ENCODE peak calls at places on chromosome 20, in ten cellular contexts. One of them, this sample, is unnamed.

GRCh38 chr20:14817121-14817520 is 479.7 kb upstream of the FLRT3 start:
- DNase-seq in cardiac fibroblast: no peak
- DNase-seq in GM12878: no peak
- DNase-seq in epithelial cell of esophagus: no peak
- DNase-seq in effector memory CD4-positive, alpha-beta T cell: no peak
- DNase-seq in pancreas: no peak
- DNase-seq in IMR-90: no peak
- DNase-seq in GM23248: no peak
- DNase-seq in SJCRH30: peak
- DNase-seq in brain microvascular endothelial cell: no peak
- DNase-seq in this sample: no peak

GRCh38 chr20:51688600-51688999 is 79.6 kb downstream of the ATP9A start:
- DNase-seq in cardiac fibroblast: no peak
- DNase-seq in GM12878: no peak
- DNase-seq in epithelial cell of esophagus: no peak
- DNase-seq in effector memory CD4-positive, alpha-beta T cell: no peak
- DNase-seq in pancreas: no peak
- DNase-seq in IMR-90: no peak
- DNase-seq in GM23248: no peak
- DNase-seq in SJCRH30: no peak
- DNase-seq in brain microvascular endothelial cell: no peak
- DNase-seq in this sample: no peak

GRCh38 chr20:57316795-57317201 is 12.8 kb upstream of the SPO11 start:
- DNase-seq in cardiac fibroblast: no peak
- DNase-seq in GM12878: no peak
- DNase-seq in epithelial cell of esophagus: no peak
- DNase-seq in effector memory CD4-positive, alpha-beta T cell: no peak
- DNase-seq in pancreas: no peak
- DNase-seq in IMR-90: no peak
- DNase-seq in GM23248: no peak
- DNase-seq in SJCRH30: no peak
- DNase-seq in brain microvascular endothelial cell: no peak
- DNase-seq in this sample: no peak

GRCh38 chr20:51500311-51500710 is 42.2 kb downstream of the NFATC2 start:
- DNase-seq in cardiac fibroblast: no peak
- DNase-seq in GM12878: peak
- DNase-seq in epithelial cell of esophagus: peak
- DNase-seq in effector memory CD4-positive, alpha-beta T cell: peak
- DNase-seq in pancreas: no peak
- DNase-seq in IMR-90: no peak
- DNase-seq in GM23248: peak
- DNase-seq in SJCRH30: no peak
- DNase-seq in brain microvascular endothelial cell: no peak
- DNase-seq in this sample: no peak

GRCh38 chr20:23245553-23246128 is 105.0 kb upstream of the NXT1 start:
- DNase-seq in cardiac fibroblast: peak
- DNase-seq in GM12878: peak
- DNase-seq in epithelial cell of esophagus: peak
- DNase-seq in effector memory CD4-positive, alpha-beta T cell: no peak
- DNase-seq in pancreas: no peak
- DNase-seq in IMR-90: peak
- DNase-seq in GM23248: no peak
- DNase-seq in SJCRH30: peak
- DNase-seq in brain microvascular endothelial cell: no peak
- DNase-seq in this sample: no peak

GRCh38 chr20:38073307-38074010 is 39.9 kb downstream of the RPRD1B start:
- DNase-seq in cardiac fibroblast: peak
- DNase-seq in GM12878: no peak
- DNase-seq in epithelial cell of esophagus: peak
- DNase-seq in effector memory CD4-positive, alpha-beta T cell: no peak
- DNase-seq in pancreas: no peak
- DNase-seq in IMR-90: peak
- DNase-seq in GM23248: peak
- DNase-seq in SJCRH30: peak
- DNase-seq in brain microvascular endothelial cell: peak
- DNase-seq in this sample: peak

GRCh38 chr20:59561228-59561605 is 43.1 kb upstream of the PHACTR3 start:
- DNase-seq in cardiac fibroblast: no peak
- DNase-seq in GM12878: no peak
- DNase-seq in epithelial cell of esophagus: peak
- DNase-seq in effector memory CD4-positive, alpha-beta T cell: no peak
- DNase-seq in pancreas: no peak
- DNase-seq in IMR-90: no peak
- DNase-seq in GM23248: no peak
- DNase-seq in SJCRH30: no peak
- DNase-seq in brain microvascular endothelial cell: no peak
- DNase-seq in this sample: no peak

GRCh38 chr20:10790013-10790412 is 116.2 kb upstream of the JAG1 start:
- DNase-seq in cardiac fibroblast: no peak
- DNase-seq in GM12878: no peak
- DNase-seq in epithelial cell of esophagus: peak
- DNase-seq in effector memory CD4-positive, alpha-beta T cell: no peak
- DNase-seq in pancreas: no peak
- DNase-seq in IMR-90: no peak
- DNase-seq in GM23248: no peak
- DNase-seq in SJCRH30: no peak
- DNase-seq in brain microvascular endothelial cell: no peak
- DNase-seq in this sample: no peak

GRCh38 chr20:6295026-6295425 is 172.2 kb upstream of the FERMT1 start:
- DNase-seq in cardiac fibroblast: no peak
- DNase-seq in GM12878: no peak
- DNase-seq in epithelial cell of esophagus: no peak
- DNase-seq in effector memory CD4-positive, alpha-beta T cell: no peak
- DNase-seq in pancreas: no peak
- DNase-seq in IMR-90: no peak
- DNase-seq in GM23248: no peak
- DNase-seq in SJCRH30: no peak
- DNase-seq in brain microvascular endothelial cell: no peak
- DNase-seq in this sample: no peak

GRCh38 chr20:3748073-3748472 is 15.6 kb downstream of the HSPA12B start:
- DNase-seq in cardiac fibroblast: no peak
- DNase-seq in GM12878: no peak
- DNase-seq in epithelial cell of esophagus: no peak
- DNase-seq in effector memory CD4-positive, alpha-beta T cell: no peak
- DNase-seq in pancreas: peak
- DNase-seq in IMR-90: no peak
- DNase-seq in GM23248: no peak
- DNase-seq in SJCRH30: no peak
- DNase-seq in brain microvascular endothelial cell: no peak
- DNase-seq in this sample: no peak

GRCh38 chr20:37567331-37567665 is 39.6 kb upstream of the BLCAP start:
- DNase-seq in cardiac fibroblast: no peak
- DNase-seq in GM12878: no peak
- DNase-seq in epithelial cell of esophagus: no peak
- DNase-seq in effector memory CD4-positive, alpha-beta T cell: no peak
- DNase-seq in pancreas: no peak
- DNase-seq in IMR-90: no peak
- DNase-seq in GM23248: no peak
- DNase-seq in SJCRH30: peak
- DNase-seq in brain microvascular endothelial cell: no peak
- DNase-seq in this sample: no peak

GRCh38 chr20:49344975-49345374 is 67.1 kb upstream of the ZNFX1 start:
- DNase-seq in cardiac fibroblast: peak
- DNase-seq in GM12878: no peak
- DNase-seq in epithelial cell of esophagus: peak
- DNase-seq in effector memory CD4-positive, alpha-beta T cell: no peak
- DNase-seq in pancreas: no peak
- DNase-seq in IMR-90: peak
- DNase-seq in GM23248: peak
- DNase-seq in SJCRH30: peak
- DNase-seq in brain microvascular endothelial cell: peak
- DNase-seq in this sample: peak

GRCh38 chr20:63103402-63104311 is 96.9 kb upstream of the BHLHE23 start:
- DNase-seq in cardiac fibroblast: peak
- DNase-seq in GM12878: no peak
- DNase-seq in epithelial cell of esophagus: no peak
- DNase-seq in effector memory CD4-positive, alpha-beta T cell: peak
- DNase-seq in pancreas: peak
- DNase-seq in IMR-90: peak
- DNase-seq in GM23248: peak
- DNase-seq in SJCRH30: peak
- DNase-seq in brain microvascular endothelial cell: no peak
- DNase-seq in this sample: peak

GRCh38 chr20:48052492-48052870 is 267.2 kb upstream of the SULF2 start:
- DNase-seq in cardiac fibroblast: no peak
- DNase-seq in GM12878: no peak
- DNase-seq in epithelial cell of esophagus: peak
- DNase-seq in effector memory CD4-positive, alpha-beta T cell: no peak
- DNase-seq in pancreas: no peak
- DNase-seq in IMR-90: no peak
- DNase-seq in GM23248: peak
- DNase-seq in SJCRH30: peak
- DNase-seq in brain microvascular endothelial cell: no peak
- DNase-seq in this sample: peak

GRCh38 chr20:59811681-59812171 is 121.7 kb downstream of the SYCP2 start:
- DNase-seq in cardiac fibroblast: no peak
- DNase-seq in GM12878: no peak
- DNase-seq in epithelial cell of esophagus: no peak
- DNase-seq in effector memory CD4-positive, alpha-beta T cell: no peak
- DNase-seq in pancreas: no peak
- DNase-seq in IMR-90: no peak
- DNase-seq in GM23248: no peak
- DNase-seq in SJCRH30: no peak
- DNase-seq in brain microvascular endothelial cell: no peak
- DNase-seq in this sample: no peak

DNA sequence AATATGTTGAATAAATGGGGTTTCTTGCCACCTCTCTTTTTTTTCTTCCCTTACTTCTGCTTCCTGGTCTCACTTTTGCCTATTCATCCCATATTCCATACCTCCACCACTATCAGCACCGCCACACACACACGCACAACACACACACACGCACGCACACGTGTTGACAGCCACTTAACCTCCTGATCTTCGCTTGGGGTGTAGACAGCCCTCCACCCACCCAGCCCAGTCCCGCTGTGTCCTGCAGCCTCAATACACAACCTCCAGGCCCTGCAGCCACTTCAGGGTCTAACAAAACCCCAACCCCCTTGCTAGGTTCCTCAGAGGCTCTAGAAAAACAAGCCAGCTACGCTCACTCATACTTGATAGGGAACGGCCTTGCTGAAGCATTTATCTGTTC is 72.3 kb downstream of the LINC00237 start:
- DNase-seq in cardiac fibroblast: no peak
- DNase-seq in GM12878: no peak
- DNase-seq in epithelial cell of esophagus: no peak
- DNase-seq in effector memory CD4-positive, alpha-beta T cell: no peak
- DNase-seq in pancreas: no peak
- DNase-seq in IMR-90: no peak
- DNase-seq in GM23248: no peak
- DNase-seq in SJCRH30: no peak
- DNase-seq in brain microvascular endothelial cell: no peak
- DNase-seq in this sample: no peak
- H3K4me3 ChIP-seq in cardiac fibroblast: no peak
- H3K4me3 ChIP-seq in GM12878: no peak
- H3K4me3 ChIP-seq in epithelial cell of esophagus: no peak
- H3K4me3 ChIP-seq in effector memory CD4-positive, alpha-beta T cell: no peak
- H3K4me3 ChIP-seq in pancreas: no peak
- H3K4me3 ChIP-seq in IMR-90: no peak
- H3K4me3 ChIP-seq in GM23248: no peak
- H3K4me3 ChIP-seq in SJCRH30: no peak
- H3K4me3 ChIP-seq in brain microvascular endothelial cell: no peak
- H3K4me3 ChIP-seq in this sample: no peak

DNA sequence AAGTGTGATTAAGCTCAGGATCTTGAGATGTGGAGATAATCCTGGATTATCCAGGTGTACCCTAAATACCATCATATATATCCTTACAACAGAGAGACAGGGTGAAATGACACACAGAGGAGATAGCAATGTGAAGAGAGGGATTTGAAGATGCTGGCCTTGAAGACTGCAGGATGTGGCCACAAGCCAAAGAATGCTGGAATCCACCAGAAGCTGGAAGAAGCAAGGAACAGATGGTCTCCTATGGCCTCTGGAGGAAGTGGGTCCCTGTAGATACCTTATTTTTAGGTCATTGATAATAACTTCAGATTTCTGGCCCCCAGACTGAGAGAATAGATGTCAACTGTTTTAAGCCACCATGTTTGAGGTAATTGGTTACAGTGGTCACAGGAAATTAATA is 95.0 kb downstream of the PAK5 start:
- DNase-seq in cardiac fibroblast: no peak
- DNase-seq in GM12878: no peak
- DNase-seq in epithelial cell of esophagus: no peak
- DNase-seq in effector memory CD4-positive, alpha-beta T cell: no peak
- DNase-seq in pancreas: no peak
- DNase-seq in IMR-90: no peak
- DNase-seq in GM23248: no peak
- DNase-seq in SJCRH30: no peak
- DNase-seq in brain microvascular endothelial cell: no peak
- DNase-seq in this sample: no peak
- H3K4me3 ChIP-seq in cardiac fibroblast: no peak
- H3K4me3 ChIP-seq in GM12878: no peak
- H3K4me3 ChIP-seq in epithelial cell of esophagus: no peak
- H3K4me3 ChIP-seq in effector memory CD4-positive, alpha-beta T cell: no peak
- H3K4me3 ChIP-seq in pancreas: no peak
- H3K4me3 ChIP-seq in IMR-90: no peak
- H3K4me3 ChIP-seq in GM23248: no peak
- H3K4me3 ChIP-seq in SJCRH30: no peak
- H3K4me3 ChIP-seq in brain microvascular endothelial cell: no peak
- H3K4me3 ChIP-seq in this sample: no peak

GRCh38 chr20:868279-868678 is 34.8 kb downstream of the FAM110A start:
- DNase-seq in cardiac fibroblast: no peak
- DNase-seq in GM12878: no peak
- DNase-seq in epithelial cell of esophagus: no peak
- DNase-seq in effector memory CD4-positive, alpha-beta T cell: no peak
- DNase-seq in pancreas: no peak
- DNase-seq in IMR-90: no peak
- DNase-seq in GM23248: no peak
- DNase-seq in SJCRH30: no peak
- DNase-seq in brain microvascular endothelial cell: no peak
- DNase-seq in this sample: no peak
- H3K4me3 ChIP-seq in cardiac fibroblast: no peak
- H3K4me3 ChIP-seq in GM12878: no peak
- H3K4me3 ChIP-seq in epithelial cell of esophagus: no peak
- H3K4me3 ChIP-seq in effector memory CD4-positive, alpha-beta T cell: no peak
- H3K4me3 ChIP-seq in pancreas: no peak
- H3K4me3 ChIP-seq in IMR-90: no peak
- H3K4me3 ChIP-seq in GM23248: no peak
- H3K4me3 ChIP-seq in SJCRH30: no peak
- H3K4me3 ChIP-seq in brain microvascular endothelial cell: no peak
- H3K4me3 ChIP-seq in this sample: no peak

DNA sequence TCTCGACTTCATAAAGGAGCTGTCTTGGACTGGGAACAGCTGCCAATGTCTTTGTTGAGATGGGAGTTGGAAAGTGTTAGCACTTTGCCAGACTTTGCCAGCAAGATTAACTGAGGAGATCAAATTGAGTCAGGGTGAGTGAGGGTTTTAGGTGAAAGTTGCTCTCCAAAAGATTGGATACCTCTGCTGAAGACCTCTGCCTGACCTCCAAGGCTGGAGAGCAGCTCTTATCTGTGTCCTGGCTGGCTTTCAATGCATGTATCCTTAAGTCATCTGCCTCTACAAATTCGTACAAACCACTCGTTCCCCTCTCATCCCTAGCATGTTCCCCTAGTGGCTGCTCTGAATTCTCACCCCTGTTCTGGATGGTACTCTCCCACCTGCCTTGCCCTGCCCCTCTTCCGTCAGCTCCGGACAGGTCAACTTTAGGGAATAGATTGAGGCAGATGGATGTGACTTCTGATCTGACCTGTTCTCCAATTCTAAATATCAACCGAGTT is at the start of gene EFCAB8:
- DNase-seq in cardiac fibroblast: no peak
- DNase-seq in GM12878: no peak
- DNase-seq in epithelial cell of esophagus: no peak
- DNase-seq in effector memory CD4-positive, alpha-beta T cell: no peak
- DNase-seq in pancreas: no peak
- DNase-seq in IMR-90: no peak
- DNase-seq in GM23248: no peak
- DNase-seq in SJCRH30: peak
- DNase-seq in brain microvascular endothelial cell: no peak
- DNase-seq in this sample: no peak
- H3K4me3 ChIP-seq in cardiac fibroblast: no peak
- H3K4me3 ChIP-seq in GM12878: no peak
- H3K4me3 ChIP-seq in epithelial cell of esophagus: no peak
- H3K4me3 ChIP-seq in effector memory CD4-positive, alpha-beta T cell: no peak
- H3K4me3 ChIP-seq in pancreas: no peak
- H3K4me3 ChIP-seq in IMR-90: no peak
- H3K4me3 ChIP-seq in GM23248: no peak
- H3K4me3 ChIP-seq in SJCRH30: no peak
- H3K4me3 ChIP-seq in brain microvascular endothelial cell: no peak
- H3K4me3 ChIP-seq in this sample: no peak